ENCODE peak calls at places on chromosomes 1 and 21, in eight cellular contexts. One of them, this sample, is unnamed.

GRCh38 chr1:156813750-156814570 is 2.7 kb downstream of the SH2D2A start:
- DNase-seq in body of pancreas: peak; percentile 72
- DNase-seq in Karpas-422: no peak
- DNase-seq in left ventricle myocardium inferior: peak; percentile 67
- DNase-seq in adrenal gland: peak; percentile 75
- DNase-seq in CD8-positive, alpha-beta memory T cell: peak; percentile 81
- DNase-seq in uterus: peak; percentile 70
- DNase-seq in DND-41: no peak
- DNase-seq in this sample: peak; percentile 77

GRCh38 chr1:12547586-12548225 is 70.3 kb downstream of the DHRS3 start:
- DNase-seq in body of pancreas: no peak
- DNase-seq in Karpas-422: no peak
- DNase-seq in left ventricle myocardium inferior: no peak
- DNase-seq in adrenal gland: no peak
- DNase-seq in CD8-positive, alpha-beta memory T cell: no peak
- DNase-seq in uterus: peak; percentile 19
- DNase-seq in DND-41: no peak
- DNase-seq in this sample: no peak

GRCh38 chr1:39990428-39990827 is 35.5 kb downstream of the MFSD2A start:
- DNase-seq in body of pancreas: no peak
- DNase-seq in Karpas-422: peak; percentile 12
- DNase-seq in left ventricle myocardium inferior: no peak
- DNase-seq in adrenal gland: no peak
- DNase-seq in CD8-positive, alpha-beta memory T cell: no peak
- DNase-seq in uterus: no peak
- DNase-seq in DND-41: no peak
- DNase-seq in this sample: no peak

GRCh38 chr1:912740-913301 is 10.9 kb upstream of the SAMD11 start:
- DNase-seq in body of pancreas: peak; percentile 33
- DNase-seq in Karpas-422: no peak
- DNase-seq in left ventricle myocardium inferior: peak; percentile 10
- DNase-seq in adrenal gland: peak; percentile 56
- DNase-seq in CD8-positive, alpha-beta memory T cell: no peak
- DNase-seq in uterus: peak; percentile 14
- DNase-seq in DND-41: peak; percentile 15
- DNase-seq in this sample: no peak

GRCh38 chr1:84377480-84378095 is 20.7 kb upstream of the DNASE2B start:
- DNase-seq in body of pancreas: peak; percentile 16
- DNase-seq in Karpas-422: no peak
- DNase-seq in left ventricle myocardium inferior: no peak
- DNase-seq in adrenal gland: peak; percentile 81
- DNase-seq in CD8-positive, alpha-beta memory T cell: no peak
- DNase-seq in uterus: peak; percentile 65
- DNase-seq in DND-41: no peak
- DNase-seq in this sample: no peak

GRCh38 chr1:34270181-34270580 is 93.5 kb downstream of the C1orf94 start:
- DNase-seq in body of pancreas: no peak
- DNase-seq in Karpas-422: no peak
- DNase-seq in left ventricle myocardium inferior: no peak
- DNase-seq in adrenal gland: no peak
- DNase-seq in CD8-positive, alpha-beta memory T cell: no peak
- DNase-seq in uterus: no peak
- DNase-seq in DND-41: no peak
- DNase-seq in this sample: no peak

GRCh38 chr1:113670650-113671049 is 88.6 kb downstream of the PHTF1 start:
- DNase-seq in body of pancreas: no peak
- DNase-seq in Karpas-422: no peak
- DNase-seq in left ventricle myocardium inferior: no peak
- DNase-seq in adrenal gland: no peak
- DNase-seq in CD8-positive, alpha-beta memory T cell: no peak
- DNase-seq in uterus: no peak
- DNase-seq in DND-41: no peak
- DNase-seq in this sample: no peak

GRCh38 chr1:3785458-3786157 is 10.7 kb downstream of the LRRC47 start:
- DNase-seq in body of pancreas: no peak
- DNase-seq in Karpas-422: peak; percentile 87
- DNase-seq in left ventricle myocardium inferior: no peak
- DNase-seq in adrenal gland: no peak
- DNase-seq in CD8-positive, alpha-beta memory T cell: no peak
- DNase-seq in uterus: no peak
- DNase-seq in DND-41: no peak
- DNase-seq in this sample: no peak

GRCh38 chr1:41708332-41708731 is 210.4 kb downstream of the HIVEP3 start:
- DNase-seq in body of pancreas: no peak
- DNase-seq in Karpas-422: peak; percentile 72
- DNase-seq in left ventricle myocardium inferior: no peak
- DNase-seq in adrenal gland: no peak
- DNase-seq in CD8-positive, alpha-beta memory T cell: no peak
- DNase-seq in uterus: no peak
- DNase-seq in DND-41: no peak
- DNase-seq in this sample: no peak

GRCh38 chr21:28832013-28832714 is 160.5 kb downstream of the LTN1 start:
- DNase-seq in body of pancreas: no peak
- DNase-seq in Karpas-422: peak; percentile 38
- DNase-seq in left ventricle myocardium inferior: no peak
- DNase-seq in adrenal gland: no peak
- DNase-seq in CD8-positive, alpha-beta memory T cell: no peak
- DNase-seq in uterus: no peak
- DNase-seq in DND-41: peak; percentile 41
- DNase-seq in this sample: peak; percentile 4

GRCh38 chr1:223836586-223836985 is 9.2 kb downstream of the TP53BP2 start:
- DNase-seq in body of pancreas: no peak
- DNase-seq in Karpas-422: no peak
- DNase-seq in left ventricle myocardium inferior: no peak
- DNase-seq in adrenal gland: no peak
- DNase-seq in CD8-positive, alpha-beta memory T cell: no peak
- DNase-seq in uterus: no peak
- DNase-seq in DND-41: no peak
- DNase-seq in this sample: no peak

GRCh38 chr1:223835754-223836153 is 10.0 kb downstream of the TP53BP2 start:
- DNase-seq in body of pancreas: no peak
- DNase-seq in Karpas-422: no peak
- DNase-seq in left ventricle myocardium inferior: no peak
- DNase-seq in adrenal gland: no peak
- DNase-seq in CD8-positive, alpha-beta memory T cell: no peak
- DNase-seq in uterus: no peak
- DNase-seq in DND-41: no peak
- DNase-seq in this sample: no peak

GRCh38 chr1:223837687-223838086 is 8.1 kb downstream of the TP53BP2 start:
- DNase-seq in body of pancreas: peak; percentile 63
- DNase-seq in Karpas-422: no peak
- DNase-seq in left ventricle myocardium inferior: no peak
- DNase-seq in adrenal gland: no peak
- DNase-seq in CD8-positive, alpha-beta memory T cell: no peak
- DNase-seq in uterus: no peak
- DNase-seq in DND-41: no peak
- DNase-seq in this sample: no peak

GRCh38 chr1:223838125-223838854 is 7.5 kb downstream of the TP53BP2 start:
- DNase-seq in body of pancreas: no peak
- DNase-seq in Karpas-422: no peak
- DNase-seq in left ventricle myocardium inferior: no peak
- DNase-seq in adrenal gland: no peak
- DNase-seq in CD8-positive, alpha-beta memory T cell: no peak
- DNase-seq in uterus: no peak
- DNase-seq in DND-41: no peak
- DNase-seq in this sample: no peak

GRCh38 chr1:223837206-223837605 is 8.5 kb downstream of the TP53BP2 start:
- DNase-seq in body of pancreas: no peak
- DNase-seq in Karpas-422: no peak
- DNase-seq in left ventricle myocardium inferior: no peak
- DNase-seq in adrenal gland: no peak
- DNase-seq in CD8-positive, alpha-beta memory T cell: no peak
- DNase-seq in uterus: no peak
- DNase-seq in DND-41: no peak
- DNase-seq in this sample: no peak
- H3K4me1 ChIP-seq in body of pancreas: peaks cover 58% of the 10 kb centered on the region
- H3K4me1 ChIP-seq in Karpas-422: no peaks in the 10 kb centered on the region
- H3K4me1 ChIP-seq in left ventricle myocardium inferior: peaks cover 97% of the 10 kb centered on the region
- H3K4me1 ChIP-seq in adrenal gland: peaks cover 8% of the 10 kb centered on the region
- H3K4me1 ChIP-seq in CD8-positive, alpha-beta memory T cell: peaks cover 75% of the 10 kb centered on the region
- H3K4me1 ChIP-seq in uterus: no peaks in the 10 kb centered on the region
- H3K4me1 ChIP-seq in DND-41: peaks cover 27% of the 10 kb centered on the region
- H3K4me1 ChIP-seq in this sample: peaks cover 51% of the 10 kb centered on the region

DNA sequence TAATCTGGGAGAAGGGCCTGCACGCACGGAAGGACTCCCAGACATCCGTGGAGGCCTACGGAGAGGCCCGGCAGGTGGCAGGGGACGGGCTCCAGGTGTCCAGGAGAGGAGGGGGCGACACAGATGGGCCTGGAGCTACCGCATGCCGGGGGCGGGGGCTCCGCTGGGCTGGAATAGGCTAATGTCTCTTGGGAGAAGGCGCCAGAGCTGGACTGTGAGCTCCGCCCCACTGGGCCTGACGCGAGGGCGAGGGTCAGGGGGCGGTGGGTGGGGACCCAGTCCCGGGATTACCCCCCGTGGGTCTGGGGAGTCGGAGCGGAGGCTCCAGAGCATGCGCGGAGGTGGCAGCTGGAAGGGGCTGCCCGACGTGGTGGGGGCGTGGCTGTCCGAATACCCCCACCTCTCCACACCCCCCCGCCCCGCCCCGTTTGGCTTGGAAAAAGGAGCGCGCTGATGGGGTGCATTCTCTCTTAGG is 709 bp downstream of the AGO1 start:
- DNase-seq in body of pancreas: peak; percentile 71
- DNase-seq in Karpas-422: peak; percentile 71
- DNase-seq in left ventricle myocardium inferior: peak; percentile 40
- DNase-seq in adrenal gland: peak; percentile 69
- DNase-seq in CD8-positive, alpha-beta memory T cell: peak; percentile 57
- DNase-seq in uterus: peak; percentile 62
- DNase-seq in DND-41: peak; percentile 59
- DNase-seq in this sample: peak; percentile 31
- H3K4me1 ChIP-seq in body of pancreas: peaks cover 30% of the 10 kb centered on the region
- H3K4me1 ChIP-seq in Karpas-422: peaks cover 44% of the 10 kb centered on the region
- H3K4me1 ChIP-seq in left ventricle myocardium inferior: peaks cover 48% of the 10 kb centered on the region
- H3K4me1 ChIP-seq in adrenal gland: no peaks in the 10 kb centered on the region
- H3K4me1 ChIP-seq in CD8-positive, alpha-beta memory T cell: peaks cover 45% of the 10 kb centered on the region
- H3K4me1 ChIP-seq in uterus: no peaks in the 10 kb centered on the region
- H3K4me1 ChIP-seq in DND-41: peaks cover 37% of the 10 kb centered on the region
- H3K4me1 ChIP-seq in this sample: peaks cover 44% of the 10 kb centered on the region

GRCh38 chr1:64516301-64516700 is 46.4 kb downstream of the CACHD1 start:
- DNase-seq in body of pancreas: no peak
- DNase-seq in Karpas-422: no peak
- DNase-seq in left ventricle myocardium inferior: no peak
- DNase-seq in adrenal gland: no peak
- DNase-seq in CD8-positive, alpha-beta memory T cell: no peak
- DNase-seq in uterus: no peak
- DNase-seq in DND-41: no peak
- DNase-seq in this sample: no peak

GRCh38 chr1:64518692-64519481 is 49.0 kb downstream of the CACHD1 start:
- DNase-seq in body of pancreas: peak; percentile 59
- DNase-seq in Karpas-422: no peak
- DNase-seq in left ventricle myocardium inferior: no peak
- DNase-seq in adrenal gland: no peak
- DNase-seq in CD8-positive, alpha-beta memory T cell: no peak
- DNase-seq in uterus: no peak
- DNase-seq in DND-41: no peak
- DNase-seq in this sample: no peak

GRCh38 chr1:64515427-64515826 is 45.5 kb downstream of the CACHD1 start:
- DNase-seq in body of pancreas: peak; percentile 82
- DNase-seq in Karpas-422: no peak
- DNase-seq in left ventricle myocardium inferior: peak; percentile 42
- DNase-seq in adrenal gland: peak; percentile 91
- DNase-seq in CD8-positive, alpha-beta memory T cell: no peak
- DNase-seq in uterus: peak; percentile 68
- DNase-seq in DND-41: no peak
- DNase-seq in this sample: no peak

GRCh38 chr1:64516803-64517568 is 47.1 kb downstream of the CACHD1 start:
- DNase-seq in body of pancreas: no peak
- DNase-seq in Karpas-422: no peak
- DNase-seq in left ventricle myocardium inferior: no peak
- DNase-seq in adrenal gland: no peak
- DNase-seq in CD8-positive, alpha-beta memory T cell: no peak
- DNase-seq in uterus: no peak
- DNase-seq in DND-41: no peak
- DNase-seq in this sample: no peak

DNA sequence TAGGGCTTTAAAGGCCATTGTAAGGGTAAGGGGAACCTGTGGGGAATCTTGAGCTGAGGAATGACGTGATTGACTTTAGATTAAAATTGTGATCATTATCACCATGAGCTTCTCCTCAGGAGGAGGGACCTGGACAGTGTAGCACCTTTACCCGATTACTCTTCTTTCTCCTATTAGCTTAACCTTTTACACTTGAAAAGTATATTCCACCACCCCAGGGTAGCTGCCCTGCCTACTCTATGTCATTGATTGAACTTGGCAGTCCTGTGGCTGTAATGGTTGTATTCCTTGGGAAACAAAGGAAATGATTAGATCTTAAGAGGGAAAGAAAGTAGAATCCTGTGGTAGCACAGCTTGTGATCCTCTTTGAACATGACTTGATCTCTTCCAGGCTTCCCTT is 47.7 kb downstream of the CACHD1 start:
- DNase-seq in body of pancreas: no peak
- DNase-seq in Karpas-422: no peak
- DNase-seq in left ventricle myocardium inferior: no peak
- DNase-seq in adrenal gland: no peak
- DNase-seq in CD8-positive, alpha-beta memory T cell: no peak
- DNase-seq in uterus: no peak
- DNase-seq in DND-41: no peak
- DNase-seq in this sample: no peak
- H3K4me1 ChIP-seq in body of pancreas: peaks cover 73% of the 10 kb centered on the region
- H3K4me1 ChIP-seq in Karpas-422: no peaks in the 10 kb centered on the region
- H3K4me1 ChIP-seq in left ventricle myocardium inferior: peaks cover 66% of the 10 kb centered on the region
- H3K4me1 ChIP-seq in adrenal gland: peaks cover 59% of the 10 kb centered on the region
- H3K4me1 ChIP-seq in CD8-positive, alpha-beta memory T cell: no peaks in the 10 kb centered on the region
- H3K4me1 ChIP-seq in uterus: peaks cover 36% of the 10 kb centered on the region
- H3K4me1 ChIP-seq in DND-41: no peaks in the 10 kb centered on the region
- H3K4me1 ChIP-seq in this sample: no peaks in the 10 kb centered on the region

GRCh38 chr21:36069713-36070573 is at the start of gene CBR1:
- DNase-seq in body of pancreas: peak; percentile 97
- DNase-seq in Karpas-422: peak; percentile 93
- DNase-seq in left ventricle myocardium inferior: peak; percentile 96
- DNase-seq in adrenal gland: peak; percentile 98
- DNase-seq in CD8-positive, alpha-beta memory T cell: peak; percentile 83
- DNase-seq in uterus: peak; percentile 95
- DNase-seq in DND-41: no peak
- DNase-seq in this sample: peak; percentile 87
- H3K4me1 ChIP-seq in body of pancreas: peaks cover 52% of the 10 kb centered on the region
- H3K4me1 ChIP-seq in Karpas-422: peaks cover 7% of the 10 kb centered on the region
- H3K4me1 ChIP-seq in left ventricle myocardium inferior: peaks cover 42% of the 10 kb centered on the region
- H3K4me1 ChIP-seq in adrenal gland: peaks cover 10% of the 10 kb centered on the region
- H3K4me1 ChIP-seq in CD8-positive, alpha-beta memory T cell: peaks cover 23% of the 10 kb centered on the region
- H3K4me1 ChIP-seq in uterus: no peaks in the 10 kb centered on the region
- H3K4me1 ChIP-seq in DND-41: peaks cover 6% of the 10 kb centered on the region
- H3K4me1 ChIP-seq in this sample: peaks cover 26% of the 10 kb centered on the region